ENCODE peak calls at places on chromosome 18, in ten cellular contexts. Q is GM12878, M is PC-3, Y is PC-9, X is spleen, G is A549, T is esophagus squamous epithelium, P is thyroid gland, N is testis, E is endothelial cell of umbilical vein. C is an unnamed sample.

GRCh38 chr18:31977270-31977872 is 34.4 kb upstream of the TRAPPC8 start:
- DNase-seq in Q (no peak), M (peak), Y (no peak), X (no peak), G (peak), T (no peak), P (peak), N (peak), E (peak), C (peak)

GRCh38 chr18:34867520-34867919 is 157.4 kb downstream of the DTNA start:
- DNase-seq in Q (no peak), M (no peak), Y (no peak), X (no peak), G (no peak), T (no peak), P (no peak), N (no peak), E (peak), C (no peak)

GRCh38 chr18:22826726-22827125 is 106.4 kb upstream of the RBBP8 start:
- DNase-seq in Q (no peak), M (peak), Y (no peak), X (no peak), G (no peak), T (no peak), P (no peak), N (no peak), E (no peak), C (no peak)

GRCh38 chr18:26532367-26533340 is 15.7 kb downstream of the KCTD1 start:
- DNase-seq in Q (no peak), M (no peak), Y (no peak), X (no peak), G (no peak), T (no peak), P (no peak), N (no peak), E (no peak), C (no peak)

GRCh38 chr18:69574401-69574800 is 173.7 kb downstream of the DOK6 start:
- DNase-seq in Q (no peak), M (no peak), Y (no peak), X (no peak), G (no peak), T (no peak), P (no peak), N (no peak), E (no peak), C (no peak)

GRCh38 chr18:51107594-51108305 is 77.7 kb downstream of the SMAD4 start:
- DNase-seq in Q (no peak), M (peak), Y (no peak), X (no peak), G (peak), T (no peak), P (no peak), N (no peak), E (peak), C (no peak)

GRCh38 chr18:79384151-79384807 is 11.5 kb upstream of the NFATC1 start:
- DNase-seq in Q (no peak), M (peak), Y (no peak), X (peak), G (no peak), T (no peak), P (no peak), N (peak), E (no peak), C (no peak)

GRCh38 chr18:44039826-44040225 is 640.9 kb upstream of the SETBP1 start:
- DNase-seq in Q (no peak), M (peak), Y (no peak), X (no peak), G (no peak), T (no peak), P (no peak), N (no peak), E (no peak), C (no peak)

GRCh38 chr18:58996131-58996632 is 131.5 kb downstream of the ZNF532 start:
- DNase-seq in Q (no peak), M (peak), Y (no peak), X (no peak), G (no peak), T (no peak), P (no peak), N (no peak), E (peak), C (peak)

GRCh38 chr18:57440331-57441101 is 5.3 kb downstream of the ONECUT2 start:
- DNase-seq in Q (no peak), M (no peak), Y (no peak), X (no peak), G (no peak), T (no peak), P (no peak), N (no peak), E (no peak), C (no peak)

GRCh38 chr18:78080761-78081160 is 831.1 kb downstream of the GALR1 start:
- DNase-seq in Q (no peak), M (no peak), Y (no peak), X (no peak), G (no peak), T (no peak), P (no peak), N (no peak), E (no peak), C (no peak)

GRCh38 chr18:55053976-55054375 is 94.7 kb upstream of the CCDC68 start:
- DNase-seq in Q (no peak), M (no peak), Y (no peak), X (no peak), G (no peak), T (no peak), P (no peak), N (no peak), E (no peak), C (no peak)

GRCh38 chr18:51185075-51185474 is 12.4 kb downstream of the MEX3C start:
- DNase-seq in Q (no peak), M (no peak), Y (no peak), X (no peak), G (no peak), T (no peak), P (no peak), N (no peak), E (no peak), C (no peak)

GRCh38 chr18:3294435-3295080 is 32.6 kb downstream of the MYL12B start:
- DNase-seq in Q (no peak), M (no peak), Y (no peak), X (no peak), G (no peak), T (no peak), P (no peak), N (no peak), E (no peak), C (no peak)

GRCh38 chr18:30358545-30358944 is 684.0 kb downstream of the DSC3 start:
- DNase-seq in Q (no peak), M (peak), Y (no peak), X (no peak), G (no peak), T (no peak), P (no peak), N (no peak), E (no peak), C (no peak)

GRCh38 chr18:75429975-75430374 is 2.5 kb upstream of the SMIM21 start:
- DNase-seq in Q (no peak), M (no peak), Y (no peak), X (no peak), G (no peak), T (no peak), P (no peak), N (no peak), E (no peak), C (no peak)

GRCh38 chr18:2070636-2071035 is 500.7 kb downstream of the METTL4 start:
- DNase-seq in Q (no peak), M (no peak), Y (no peak), X (no peak), G (no peak), T (no peak), P (no peak), N (no peak), E (no peak), C (no peak)

GRCh38 chr18:44411971-44412370 is 268.7 kb upstream of the SETBP1 start:
- DNase-seq in Q (no peak), M (no peak), Y (no peak), X (no peak), G (no peak), T (no peak), P (no peak), N (no peak), E (no peak), C (no peak)

GRCh38 chr18:59143441-59143840 is 3.8 kb downstream of the SEC11C start:
- DNase-seq in Q (no peak), M (no peak), Y (no peak), X (no peak), G (no peak), T (no peak), P (no peak), N (no peak), E (no peak), C (no peak)

DNA sequence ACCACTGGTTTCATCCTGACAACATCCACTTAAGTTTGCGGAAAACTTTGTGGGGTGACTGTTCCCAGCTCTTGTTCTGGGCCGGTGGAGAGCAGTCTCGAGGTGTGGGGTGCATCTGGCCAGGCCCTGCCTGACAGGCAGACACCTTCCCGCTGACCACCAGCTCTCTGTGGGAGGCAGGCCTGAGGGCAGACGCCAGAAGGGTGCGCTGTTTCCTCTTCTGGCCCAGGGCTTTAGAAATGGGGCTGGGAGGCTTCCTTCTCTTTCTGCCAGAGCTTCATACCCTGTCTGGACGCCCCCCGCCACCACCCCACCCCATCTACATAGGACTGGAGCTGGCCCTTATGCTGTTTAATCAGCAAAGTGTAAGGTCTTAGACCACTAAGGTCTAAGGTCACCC is 263.8 kb downstream of the LOXHD1 start:
- DNase-seq in Q (no peak), M (no peak), Y (no peak), X (no peak), G (no peak), T (no peak), P (no peak), N (no peak), E (no peak), C (no peak)
- TF ChIP-seq CTCF in Q (peak), M (peak), Y (no peak), X (no peak), G (no peak), T (no peak), P (no peak), N (no peak), E (no peak), C (peak)

GRCh38 chr18:28050561-28050960 is 126.4 kb downstream of the CDH2 start:
- DNase-seq in Q (no peak), M (no peak), Y (no peak), X (no peak), G (no peak), T (no peak), P (no peak), N (no peak), E (no peak), C (no peak)

GRCh38 chr18:28044036-28044435 is 132.9 kb downstream of the CDH2 start:
- DNase-seq in Q (no peak), M (no peak), Y (no peak), X (no peak), G (no peak), T (no peak), P (no peak), N (no peak), E (no peak), C (no peak)

GRCh38 chr18:28045880-28046279 is 131.1 kb downstream of the CDH2 start:
- DNase-seq in Q (no peak), M (no peak), Y (no peak), X (no peak), G (no peak), T (no peak), P (no peak), N (no peak), E (no peak), C (no peak)

GRCh38 chr18:28045176-28045810 is 131.6 kb downstream of the CDH2 start:
- DNase-seq in Q (no peak), M (peak), Y (no peak), X (no peak), G (no peak), T (no peak), P (peak), N (no peak), E (peak), C (peak)

DNA sequence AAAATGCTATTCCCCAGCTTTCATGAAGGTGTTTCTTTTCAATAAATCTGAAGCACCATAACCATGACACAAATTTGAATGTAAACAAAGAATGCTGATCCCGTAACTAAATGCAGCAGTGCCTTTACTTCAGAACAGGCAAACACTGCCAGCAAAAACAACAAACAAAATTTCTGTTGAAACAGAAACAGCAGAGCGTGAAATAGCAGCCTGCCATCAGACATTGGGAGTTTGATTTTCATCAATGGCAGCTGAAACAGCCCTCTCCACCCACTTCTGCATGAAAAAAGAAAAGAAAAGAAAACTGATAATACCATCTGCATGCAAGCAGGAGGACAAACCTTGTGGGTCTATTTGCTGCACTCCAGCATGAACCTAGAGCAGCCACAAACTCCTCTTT is 128.3 kb downstream of the CDH2 start:
- DNase-seq in Q (no peak), M (no peak), Y (no peak), X (no peak), G (no peak), T (no peak), P (no peak), N (no peak), E (no peak), C (no peak)
- H3K4me3 ChIP-seq in Q (no peak), M (no peak), Y (no peak), X (no peak), G (no peak), T (no peak), P (no peak), N (no peak), E (no peak), C (no peak)

DNA sequence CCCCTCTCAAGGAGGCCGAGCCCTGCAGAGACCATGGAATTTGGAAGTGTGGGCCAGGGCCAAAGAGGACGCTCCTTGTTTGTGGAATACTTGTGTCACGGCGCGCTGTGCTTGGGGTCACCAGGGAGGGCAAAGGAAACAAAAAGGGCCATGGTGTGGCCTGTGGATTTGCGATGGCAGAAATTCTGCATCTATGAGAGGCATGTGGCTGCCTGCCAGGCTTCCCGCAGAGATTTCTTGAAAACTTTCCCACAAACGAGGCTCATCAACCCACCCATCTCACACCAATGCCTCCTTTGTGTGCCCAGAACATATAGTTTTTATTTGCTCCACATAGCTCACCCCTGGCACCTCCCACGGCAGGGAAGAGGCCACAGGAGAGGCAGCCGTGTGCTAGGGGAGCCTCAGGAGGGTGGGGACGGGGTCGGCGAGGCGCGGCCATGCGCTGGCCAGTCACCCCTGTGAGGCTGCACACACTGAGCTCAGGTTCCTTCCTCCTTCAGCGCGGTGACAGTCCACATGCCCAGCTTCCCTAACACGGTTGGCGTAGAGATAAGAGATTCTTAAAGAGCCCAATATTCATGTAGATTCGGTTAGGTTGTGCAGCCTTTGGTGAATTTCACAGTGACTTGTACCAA is 100.3 kb downstream of the MBP start:
- DNase-seq in Q (no peak), M (no peak), Y (no peak), X (no peak), G (no peak), T (no peak), P (peak), N (no peak), E (no peak), C (no peak)
- H3K27ac ChIP-seq in Q (no peak), M (no peak), Y (no peak), X (no peak), G (no peak), T (no peak), P (peak), N (no peak), E (no peak), C (peak)

DNA sequence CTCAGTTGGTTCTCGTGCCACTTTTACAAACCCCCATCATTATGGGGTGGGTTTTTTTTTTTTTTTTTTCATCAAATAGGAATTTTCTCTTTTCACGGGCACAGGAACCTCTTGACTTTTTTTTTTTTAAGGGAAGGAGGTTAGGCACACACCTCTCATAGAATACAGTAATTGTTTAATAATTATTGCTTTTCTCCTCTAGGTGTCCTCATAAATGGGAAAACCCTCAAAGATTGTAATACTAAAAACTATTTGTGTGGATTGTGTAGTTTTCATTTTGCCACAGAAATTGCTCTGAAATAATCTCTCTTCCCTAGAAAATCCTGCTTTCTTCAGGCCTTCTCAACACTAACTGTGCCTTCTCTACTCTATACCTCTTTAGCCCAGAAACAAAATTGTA is 147.3 kb downstream of the GREB1L start:
- DNase-seq in Q (no peak), M (no peak), Y (no peak), X (no peak), G (no peak), T (no peak), P (no peak), N (no peak), E (no peak), C (no peak)
- TF ChIP-seq CTCF in Q (peak), M (peak), Y (peak), X (no peak), G (peak), T (no peak), P (no peak), N (no peak), E (no peak), C (no peak)